ENCODE peak calls at places on chromosomes 7 and 10, in four cellular contexts. B, Z, J and G are unnamed samples.
A peak's percentile ranks its signal among the peaks of the same experiment; 100 is the strongest.

GRCh38 chr10:124725171-124725631 is 19.0 kb downstream of the FAM53B start:
- DNase-seq in J (no peak), B (no peak), Z (no peak), G (peak; percentile 12)

GRCh38 chr7:38181111-38181510 is 3.1 kb downstream of the STARD3NL start:
- DNase-seq in B (no peak), Z (no peak), J (no peak), G (no peak)

GRCh38 chr7:861222-861621 is 15.1 kb upstream of the GET4 start:
- DNase-seq in Z (no peak), J (no peak), B (no peak), G (no peak)

GRCh38 chr7:139771001-139771956 is 6.5 kb downstream of the HIPK2 start:
- DNase-seq in B (no peak), Z (peak; percentile 47), J (peak; percentile 88), G (no peak)

GRCh38 chr7:22662490-22663145 is 64.4 kb upstream of the IL6 start:
- DNase-seq in J (no peak), B (no peak), Z (no peak), G (no peak)

GRCh38 chr10:72056113-72056512 is 32.2 kb downstream of the SPOCK2 start:
- DNase-seq in J (no peak), Z (no peak), B (no peak), G (no peak)

GRCh38 chr7:51316666-51317581 is at the start of gene COBL:
- DNase-seq in Z (no peak), B (no peak), J (no peak), G (peak; percentile 43)

GRCh38 chr7:118068-118802 is 74.1 kb upstream of the FAM20C start:
- DNase-seq in B (no peak), J (no peak), Z (no peak), G (peak; percentile 72)

GRCh38 chr7:98266840-98267239 is 14.6 kb upstream of the BRI3 start:
- DNase-seq in B (peak; percentile 52), Z (no peak), J (peak; percentile 52), G (no peak)

GRCh38 chr10:49766484-49766883 is 4.4 kb upstream of the OGDHL start:
- DNase-seq in J (no peak), Z (no peak), B (no peak), G (no peak)

GRCh38 chr7:2248984-2249694 is 7.1 kb downstream of the NUDT1 start:
- DNase-seq in B (peak; percentile 61), Z (peak; percentile 89), J (peak; percentile 95), G (peak; percentile 83)

GRCh38 chr7:2247141-2247985 is 5.3 kb downstream of the NUDT1 start:
- DNase-seq in Z (no peak), B (peak; percentile 95), J (no peak), G (no peak)

GRCh38 chr7:2244404-2244803 is 2.4 kb downstream of the NUDT1 start:
- DNase-seq in J (no peak), Z (no peak), B (no peak), G (no peak)

GRCh38 chr7:2243483-2243840 is 1.4 kb downstream of the NUDT1 start:
- DNase-seq in B (no peak), Z (no peak), J (no peak), G (no peak)

DNA sequence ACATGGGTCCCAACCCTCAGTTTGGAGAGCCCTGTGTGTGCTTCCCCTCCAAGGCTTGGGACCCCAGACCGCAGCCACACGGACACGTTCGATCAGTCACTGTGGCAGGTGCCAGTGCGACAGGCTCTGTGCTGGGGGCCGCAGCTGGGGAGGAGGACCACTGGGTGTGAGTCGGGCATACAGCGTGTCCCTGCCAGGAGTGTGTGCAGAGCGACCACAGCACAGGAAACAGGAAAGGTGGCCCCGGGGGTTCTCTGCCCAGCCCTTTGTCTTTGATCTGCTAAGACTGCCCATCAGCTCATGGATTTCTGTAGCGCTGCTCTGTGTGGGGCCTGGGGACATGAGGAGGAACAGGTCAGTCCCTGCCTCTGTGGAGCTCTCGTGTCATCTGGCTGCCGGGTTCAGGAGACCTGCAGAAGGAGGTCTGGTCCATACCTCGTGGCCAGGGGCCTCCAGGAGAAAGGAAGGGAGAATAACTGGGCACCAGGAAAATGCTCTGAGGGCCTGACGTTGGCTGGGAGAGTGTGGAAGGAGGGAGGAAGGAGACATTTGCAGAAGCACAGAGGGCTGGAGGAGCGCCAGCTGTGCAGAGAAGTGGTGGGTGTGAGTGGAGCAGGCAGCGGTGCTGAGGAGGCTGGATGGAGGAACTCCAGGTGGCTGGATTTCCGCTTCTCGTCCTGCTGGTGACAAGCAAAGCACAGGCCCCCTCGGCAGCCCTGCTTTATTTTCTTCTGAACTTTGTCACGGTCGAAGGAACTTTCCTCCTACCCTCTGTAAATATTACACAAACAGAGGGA is 4.1 kb downstream of the NUDT1 start:
- DNase-seq in Z (no peak), B (no peak), J (peak; percentile 23), G (peak; percentile 80)
- H3K4me3 ChIP-seq in Z (no peak overlapping the region), B (no peak overlapping the region), J (no peak overlapping the region), G (no peak overlapping the region)

DNA sequence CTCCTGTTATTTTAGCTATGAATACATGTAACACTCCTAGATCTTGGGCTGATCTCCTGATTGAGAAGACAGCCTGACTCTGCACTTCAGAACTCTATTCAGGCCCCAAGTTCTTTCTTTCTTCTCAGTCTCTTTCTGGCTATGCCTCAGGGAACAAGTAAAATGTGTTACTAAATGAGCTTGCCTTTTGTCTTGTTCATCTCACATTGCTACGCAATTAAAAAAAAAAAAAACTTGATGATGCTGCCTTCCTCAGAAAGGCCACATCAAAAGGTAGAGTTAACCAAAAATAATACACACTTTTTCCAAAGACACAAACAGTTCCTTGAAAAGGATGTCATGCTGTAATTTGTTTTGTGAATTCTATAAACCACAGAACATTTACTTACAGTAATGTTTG is 258.1 kb downstream of the TWIST1 start:
- DNase-seq in J (no peak), Z (no peak), B (no peak), G (no peak)
- H3K4me3 ChIP-seq in J (no peak overlapping the region), Z (no peak overlapping the region), B (no peak overlapping the region), G (no peak overlapping the region)

GRCh38 chr7:134741901-134742635 is 37.4 kb upstream of the CALD1 start:
- DNase-seq in Z (peak; percentile 95), B (no peak), J (peak; percentile 83), G (no peak)
- H3K4me3 ChIP-seq in Z (no peak overlapping the region), B (no peak overlapping the region), J (no peak overlapping the region), G (no peak overlapping the region)

DNA sequence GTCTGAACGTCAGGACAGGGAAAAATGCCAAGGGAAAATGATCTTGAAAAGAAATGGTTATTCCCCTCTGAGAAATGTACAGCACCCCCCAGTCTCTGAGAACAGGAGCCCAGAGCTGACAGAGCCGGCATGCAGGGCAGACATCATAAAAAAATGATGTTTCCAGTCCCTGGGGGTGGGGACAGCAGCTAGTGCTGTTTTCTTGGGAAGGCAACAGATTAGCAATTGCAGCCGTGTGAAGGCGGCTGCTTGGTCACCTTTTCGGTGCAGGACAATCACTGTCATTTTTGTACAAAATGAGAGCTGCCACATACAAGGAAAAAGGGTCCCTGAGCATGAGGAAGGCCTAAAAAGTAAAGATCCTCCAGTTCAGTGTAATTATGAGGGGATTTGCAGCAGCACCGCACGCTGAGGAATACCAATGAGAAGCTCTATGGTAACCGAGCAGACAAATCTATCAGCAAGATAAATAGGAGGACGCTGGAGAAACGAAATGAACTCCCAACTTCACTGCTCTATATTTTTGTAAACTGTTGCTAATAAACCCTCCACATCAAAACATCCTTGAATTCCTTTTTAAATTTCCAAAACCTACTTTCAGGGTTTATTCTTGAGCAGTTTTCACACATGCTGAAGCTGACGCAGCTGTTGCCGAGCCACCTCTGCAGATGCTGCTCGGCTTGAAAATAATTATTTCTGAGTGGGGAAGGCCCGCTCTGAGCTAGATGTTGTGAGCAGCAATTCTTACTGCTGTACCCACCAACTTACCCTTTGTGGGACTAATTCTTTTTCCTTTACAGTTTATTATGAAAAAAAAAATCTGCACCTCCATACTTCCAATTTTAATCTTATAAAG is 98.2 kb upstream of the NEBL start:
- DNase-seq in Z (no peak), B (peak; percentile 57), J (peak; percentile 31), G (no peak)
- H3K4me3 ChIP-seq in Z (no peak overlapping the region), B (peak overlapping the region; percentile 28), J (peak overlapping the region; percentile 6), G (no peak overlapping the region)

GRCh38 chr7:135152447-135152846 is 4.6 kb downstream of the TMEM140 start:
- DNase-seq in J (no peak), B (no peak), Z (no peak), G (no peak)
- H3K4me3 ChIP-seq in J (no peak overlapping the region), B (no peak overlapping the region), Z (no peak overlapping the region), G (no peak overlapping the region)

GRCh38 chr7:97006146-97006950 is 995 bp downstream of the DLX6 start:
- DNase-seq in B (peak; percentile 93), Z (peak; percentile 76), J (peak; percentile 16), G (no peak)
- H3K4me3 ChIP-seq in B (peak overlapping the region; percentile 54), Z (peak overlapping the region; percentile 76), J (peak overlapping the region; percentile 12), G (peak overlapping the region; percentile 2)